ENCODE peak calls at places on chromosomes 6 and 20, in four cellular contexts. H is GM12878, E is H1, S is HepG2. O is an unnamed sample.

GRCh38 chr6:170128346-170128745 is 162.5 kb downstream of the DLL1 start:
- DNase-seq in H (no peak), E (no peak), S (no peak), O (no peak)

GRCh38 chr20:44601801-44602204 is 19.4 kb downstream of the PKIG start:
- DNase-seq in H (no peak), E (no peak), S (no peak), O (no peak)

GRCh38 chr6:151478670-151479069 is 15.1 kb upstream of the CCDC170 start:
- DNase-seq in H (no peak), E (no peak), S (no peak), O (no peak)

GRCh38 chr6:44712353-44713147 is 325.0 kb downstream of the CDC5L start:
- DNase-seq in H (no peak), E (no peak), S (no peak), O (no peak)

GRCh38 chr20:43755851-43756250 is 29.0 kb upstream of the GTSF1L start:
- DNase-seq in H (no peak), E (no peak), S (no peak), O (no peak)

GRCh38 chr6:27295301-27296079 is 16.6 kb downstream of the POM121L2 start:
- DNase-seq in H (no peak), E (no peak), S (peak; percentile 79), O (peak; percentile 41)

GRCh38 chr6:85644374-85644762 is 1.7 kb upstream of the SYNCRIP start:
- DNase-seq in H (no peak), E (no peak), S (no peak), O (no peak)

GRCh38 chr6:134525190-134525868 is 207.4 kb upstream of the SGK1 start:
- DNase-seq in H (no peak), E (no peak), S (no peak), O (no peak)

GRCh38 chr20:23146111-23146640 is 60.1 kb upstream of the CD93 start:
- DNase-seq in H (no peak), E (no peak), S (no peak), O (no peak)

GRCh38 chr6:165599596-165600487 is 63.2 kb downstream of the PDE10A start:
- DNase-seq in H (no peak), E (no peak), S (no peak), O (no peak)

GRCh38 chr6:133241901-133242760 is 974 bp downstream of the EYA4 start:
- DNase-seq in H (no peak), E (no peak), S (no peak), O (peak; percentile 45)

GRCh38 chr20:16434087-16434664 is 139.1 kb downstream of the KIF16B start:
- DNase-seq in H (peak; percentile 63), E (peak; percentile 63), S (peak; percentile 75), O (peak; percentile 92)

GRCh38 chr6:41635365-41635764 is 2.9 kb upstream of the MDFI start:
- DNase-seq in H (no peak), E (no peak), S (no peak), O (no peak)

GRCh38 chr20:20070871-20071726 is 18.8 kb downstream of the CFAP61 start:
- DNase-seq in H (no peak), E (no peak), S (peak; percentile 33), O (no peak)

GRCh38 chr6:118565317-118565960 is 17.3 kb downstream of the PLN start:
- DNase-seq in H (peak; percentile 65), E (no peak), S (peak; percentile 36), O (no peak)

GRCh38 chr6:85364354-85364753 is 85.5 kb upstream of the NT5E start:
- DNase-seq in H (no peak), E (no peak), S (no peak), O (no peak)

GRCh38 chr6:20203561-20204528 is 8.4 kb downstream of the MBOAT1 start:
- DNase-seq in H (no peak), E (no peak), S (no peak), O (no peak)

GRCh38 chr6:138428943-138429616 is 25.1 kb downstream of the HEBP2 start:
- DNase-seq in H (no peak), E (no peak), S (peak; percentile 62), O (no peak)

GRCh38 chr6:146028835-146029572 is at the start of gene GRM1:
- DNase-seq in H (no peak), E (no peak), S (no peak), O (peak; percentile 31)

GRCh38 chr20:6142348-6142993 is 19.6 kb upstream of the FERMT1 start:
- DNase-seq in H (peak; percentile 9), E (no peak), S (peak; percentile 70), O (peak; percentile 42)

GRCh38 chr6:130893277-130893676 is 66.1 kb downstream of the SMLR1 start:
- DNase-seq in H (no peak), E (no peak), S (no peak), O (no peak)

GRCh38 chr20:46572181-46572580 is 21.7 kb upstream of the OCSTAMP start:
- DNase-seq in H (no peak), E (no peak), S (no peak), O (no peak)

GRCh38 chr20:33568378-33569289 is 78.7 kb downstream of the CBFA2T2 start:
- DNase-seq in H (no peak), E (peak; percentile 89), S (peak; percentile 30), O (peak; percentile 85)

GRCh38 chr6:35056952-35057351 is 84.2 kb downstream of the TCP11 start:
- DNase-seq in H (no peak), E (no peak), S (no peak), O (no peak)

GRCh38 chr20:12201289-12201991 is 283.7 kb downstream of the BTBD3 start:
- DNase-seq in H (no peak), E (no peak), S (no peak), O (no peak)

GRCh38 chr6:144460224-144461095 is 175.3 kb downstream of the UTRN start:
- DNase-seq in H (peak; percentile 64), E (no peak), S (peak; percentile 37), O (no peak)

GRCh38 chr20:10848810-10849370 is 175.1 kb upstream of the JAG1 start:
- DNase-seq in H (peak; percentile 11), E (peak; percentile 9), S (peak; percentile 93), O (no peak)

GRCh38 chr20:46133886-46134654 is 16.0 kb downstream of the CD40 start:
- DNase-seq in H (no peak), E (no peak), S (no peak), O (no peak)

GRCh38 chr20:9412309-9412708 is 102.1 kb upstream of the LAMP5 start:
- DNase-seq in H (peak; percentile 58), E (no peak), S (no peak), O (no peak)

GRCh38 chr6:30828027-30828962 is 56.0 kb upstream of the DDR1 start:
- DNase-seq in H (no peak), E (no peak), S (peak; percentile 85), O (peak; percentile 87)

GRCh38 chr20:40931348-40932044 is 97.1 kb upstream of the TOP1 start:
- DNase-seq in H (no peak), E (no peak), S (no peak), O (no peak)
- TF ChIP-seq ATF3 in H (no peak), E (no peak), S (no peak), O (no peak)

GRCh38 chr20:51926670-51927305 is 124.5 kb upstream of the SALL4 start:
- DNase-seq in H (no peak), E (no peak), S (no peak), O (no peak)
- TF ChIP-seq ATF2 in H (no peak), E (no peak), S (no peak), O (no peak)

GRCh38 chr20:31837896-31838397 is 7.5 kb downstream of the FOXS1 start:
- DNase-seq in H (no peak), E (no peak), S (no peak), O (no peak)
- TF ChIP-seq ATF3 in H (no peak), E (no peak), S (no peak), O (no peak)

GRCh38 chr20:50012282-50013263 is 29.8 kb downstream of the SNAI1 start:
- DNase-seq in H (no peak), E (no peak), S (no peak), O (no peak)
- TF ChIP-seq ATF2 in H (no peak), E (no peak), S (no peak), O (no peak)

GRCh38 chr6:26195924-26196845 is 109.0 kb downstream of the HFE start:
- DNase-seq in H (no peak), E (no peak), S (peak; percentile 39), O (no peak)
- TF ChIP-seq ATF3 in H (peak; percentile 30), E (no peak), S (no peak), O (no peak)

GRCh38 chr6:89819336-89820130 is at the start of gene MDN1:
- DNase-seq in H (peak; percentile 73), E (peak; percentile 88), S (peak; percentile 91), O (peak; percentile 91)

GRCh38 chr6:89817481-89817880 is 2.1 kb downstream of the MDN1 start:
- DNase-seq in H (no peak), E (peak; percentile 49), S (no peak), O (no peak)

DNA sequence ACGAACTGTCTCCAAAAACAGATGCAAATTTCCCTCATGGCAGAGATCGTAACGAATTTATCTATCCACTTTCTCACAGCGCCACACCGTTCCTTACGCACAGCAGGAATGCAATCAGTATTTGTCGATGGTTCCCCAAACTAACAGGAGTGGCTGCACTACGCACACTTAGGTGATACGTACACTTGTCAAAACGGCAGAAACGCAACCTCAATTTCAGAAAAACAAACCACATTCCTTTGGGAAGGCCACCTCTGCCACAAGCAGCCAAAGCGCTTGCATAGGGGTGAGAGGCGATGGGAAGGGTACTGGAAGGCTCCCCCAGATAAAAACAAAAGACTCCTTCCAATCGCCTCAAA is 638 bp downstream of the MDN1 start:
- DNase-seq in H (no peak), E (no peak), S (peak; percentile 43), O (no peak)
- TF ChIP-seq ATF2 in H (no peak), E (no peak), S (no peak), O (no peak)

O was measured in WTC11.